ENCODE peak calls at places on chromosomes 13 and 19, in five cellular contexts. I is A549, F is esophagus muscularis mucosa, Y is thyroid gland, Q is breast epithelium. U is an unnamed sample. For H3K4me1, the result is how much of the 10 kb centered on the place peaks cover.

GRCh38 chr19:11059511-11060358 is 29.5 kb upstream of the LDLR start:
- DNase-seq in I (no peak), F (no peak), Y (no peak), Q (no peak), U (no peak)

GRCh38 chr19:48844472-48844871 is 8.2 kb upstream of the HSD17B14 start:
- DNase-seq in F (no peak), Q (no peak), Y (no peak), I (peak), U (no peak)

GRCh38 chr13:110984798-110985197 is 69.9 kb upstream of the ANKRD10 start:
- DNase-seq in Q (no peak), Y (no peak), F (no peak), I (no peak), U (no peak)

GRCh38 chr13:36758345-36758744 is 60.7 kb upstream of the RFXAP start:
- DNase-seq in I (no peak), Q (no peak), Y (no peak), F (no peak), U (peak)

GRCh38 chr19:53771133-53771532 is 53.0 kb downstream of the NLRP12 start:
- DNase-seq in I (no peak), Q (no peak), F (no peak), Y (no peak), U (no peak)

GRCh38 chr19:18340237-18340989 is at the start of gene PGPEP1:
- DNase-seq in Q (peak), Y (peak), I (peak), F (no peak), U (peak)

GRCh38 chr19:18271433-18271841 is 2.8 kb downstream of the IQCN start:
- DNase-seq in Q (no peak), Y (no peak), F (no peak), I (no peak), U (no peak)

GRCh38 chr13:28327761-28328607 is 166.9 kb downstream of the FLT1 start:
- DNase-seq in Q (no peak), F (no peak), Y (no peak), I (no peak), U (no peak)

GRCh38 chr19:5171711-5172110 is 168.9 kb downstream of the PTPRS start:
- DNase-seq in F (no peak), I (peak), Q (no peak), Y (no peak), U (no peak)

GRCh38 chr13:77779461-77780272 is 82.2 kb downstream of the SLAIN1 start:
- DNase-seq in Q (no peak), F (no peak), Y (peak), I (peak), U (peak)

GRCh38 chr13:48496796-48497195 is 36.1 kb downstream of the RCBTB2 start:
- DNase-seq in F (no peak), Y (no peak), I (no peak), Q (no peak), U (no peak)

GRCh38 chr13:101308247-101309013 is 107.9 kb downstream of the NALCN start:
- DNase-seq in Y (no peak), Q (no peak), F (no peak), I (no peak), U (no peak)

GRCh38 chr19:15195987-15196682 is 4.7 kb downstream of the NOTCH3 start:
- DNase-seq in F (no peak), Y (peak), Q (peak), I (no peak), U (peak)

GRCh38 chr13:70568571-70568970 is 460.3 kb upstream of the KLHL1 start:
- DNase-seq in Y (no peak), I (peak), Q (no peak), F (no peak), U (no peak)

GRCh38 chr13:76939215-76939614 is 9.1 kb upstream of the ACOD1 start:
- DNase-seq in I (no peak), Q (no peak), F (no peak), Y (no peak), U (no peak)

GRCh38 chr13:53032849-53033248 is 4.2 kb downstream of the OLFM4 start:
- DNase-seq in F (no peak), Q (no peak), Y (no peak), I (no peak), U (no peak)

GRCh38 chr13:60647547-60647946 is 250.5 kb downstream of the TDRD3 start:
- DNase-seq in I (no peak), Q (no peak), F (no peak), Y (no peak), U (no peak)

GRCh38 chr19:14347999-14348889 is 33.0 kb upstream of the ADGRE5 start:
- DNase-seq in I (peak), Q (peak), Y (peak), F (no peak), U (peak)

GRCh38 chr13:110560606-110561334 is 752 bp downstream of the RAB20 start:
- DNase-seq in F (no peak), Q (no peak), I (no peak), Y (peak), U (peak)

GRCh38 chr13:26867451-26868067 is 107.0 kb upstream of the GPR12 start:
- DNase-seq in Q (no peak), F (no peak), I (peak), Y (peak), U (no peak)

GRCh38 chr13:22312405-22312803 is 641.5 kb downstream of the FGF9 start:
- DNase-seq in Y (no peak), Q (no peak), I (no peak), F (no peak), U (no peak)

DNA sequence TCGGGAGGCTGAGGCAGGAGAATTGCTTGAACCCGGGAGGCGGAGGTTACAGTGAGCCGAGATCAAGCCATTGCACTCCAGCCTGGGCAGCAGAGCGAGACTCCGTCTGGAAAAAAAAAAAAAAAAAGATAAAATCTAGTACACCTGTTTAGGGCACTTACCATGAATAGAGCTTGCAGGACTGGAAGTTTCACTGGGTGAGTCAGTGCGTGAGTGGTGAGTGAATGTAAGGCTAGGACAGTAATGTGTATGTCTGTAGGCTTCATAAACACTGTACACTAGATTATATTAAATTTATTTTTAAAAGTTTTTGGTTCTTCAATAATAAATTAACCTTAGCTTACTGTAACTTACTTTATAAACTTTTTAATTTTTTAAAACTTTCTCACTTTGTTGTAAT is 22.9 kb downstream of the PPP5C start:
- DNase-seq in I (no peak), Y (no peak), F (no peak), Q (peak), U (no peak)
- H3K4me1 ChIP-seq in I (under half), Y (under half), F (under half), Q (under half), U (under half)

GRCh38 chr13:93108111-93108581 is 118.5 kb upstream of the GPC6 start:
- DNase-seq in F (no peak), I (no peak), Y (no peak), Q (no peak), U (no peak)
- TF ChIP-seq POLR2A in F (no peak), I (no peak), Y (no peak), Q (no peak), U (no peak)

GRCh38 chr19:38386968-38387549 is 775 bp downstream of the GGN start:
- DNase-seq in F (no peak), Q (no peak), I (no peak), Y (no peak), U (no peak)
- H3K4me1 ChIP-seq in F (under half), Q (under half), I (under half), Y (under half), U (under half)

DNA sequence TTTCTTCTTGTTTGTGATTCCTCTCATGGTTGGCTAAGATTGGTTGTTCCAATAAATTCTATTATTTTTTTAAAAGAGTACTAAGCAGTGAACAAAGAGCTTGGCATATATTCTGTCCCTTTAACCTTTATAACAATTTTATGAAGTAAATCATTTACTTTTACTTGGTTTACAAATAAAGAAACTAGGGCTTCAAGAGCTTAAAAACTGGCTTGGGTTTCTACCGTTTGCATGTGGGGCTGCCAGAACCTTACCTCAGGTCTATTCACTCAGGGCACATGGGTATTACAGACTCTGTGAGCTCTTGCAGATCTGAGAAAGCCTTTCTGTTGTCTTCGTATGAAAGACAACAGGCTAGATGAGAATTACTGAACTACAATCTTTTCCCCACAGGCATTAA is 13.3 kb downstream of the N4BP2L1 start:
- DNase-seq in Y (no peak), Q (no peak), I (no peak), F (no peak), U (no peak)
- TF ChIP-seq POLR2A in Y (no peak), Q (no peak), I (no peak), F (no peak), U (no peak)

GRCh38 chr19:31337007-31337914 is 12.0 kb downstream of the TSHZ3 start:
- DNase-seq in F (no peak), Q (no peak), I (no peak), Y (no peak), U (no peak)
- H3K4me1 ChIP-seq in F (half or more), Q (under half), I (under half), Y (under half), U (half or more)

GRCh38 chr19:19637523-19638251 is 5.8 kb downstream of the GMIP start:
- DNase-seq in F (no peak), I (no peak), Q (no peak), Y (peak), U (peak)
- TF ChIP-seq POLR2A in F (no peak), I (no peak), Q (no peak), Y (no peak), U (no peak)

GRCh38 chr13:109152941-109153340 is 523.5 kb downstream of the MYO16 start:
- DNase-seq in Q (no peak), Y (no peak), F (no peak), I (no peak), U (no peak)
- H3K4me1 ChIP-seq in Q (under half), Y (under half), F (half or more), I (half or more), U (under half)

GRCh38 chr19:42367929-42368328 is 22.2 kb downstream of the CNFN start:
- DNase-seq in Q (no peak), F (no peak), Y (no peak), I (no peak), U (no peak)
- TF ChIP-seq POLR2A in Q (no peak), F (no peak), Y (no peak), I (no peak), U (no peak)

DNA sequence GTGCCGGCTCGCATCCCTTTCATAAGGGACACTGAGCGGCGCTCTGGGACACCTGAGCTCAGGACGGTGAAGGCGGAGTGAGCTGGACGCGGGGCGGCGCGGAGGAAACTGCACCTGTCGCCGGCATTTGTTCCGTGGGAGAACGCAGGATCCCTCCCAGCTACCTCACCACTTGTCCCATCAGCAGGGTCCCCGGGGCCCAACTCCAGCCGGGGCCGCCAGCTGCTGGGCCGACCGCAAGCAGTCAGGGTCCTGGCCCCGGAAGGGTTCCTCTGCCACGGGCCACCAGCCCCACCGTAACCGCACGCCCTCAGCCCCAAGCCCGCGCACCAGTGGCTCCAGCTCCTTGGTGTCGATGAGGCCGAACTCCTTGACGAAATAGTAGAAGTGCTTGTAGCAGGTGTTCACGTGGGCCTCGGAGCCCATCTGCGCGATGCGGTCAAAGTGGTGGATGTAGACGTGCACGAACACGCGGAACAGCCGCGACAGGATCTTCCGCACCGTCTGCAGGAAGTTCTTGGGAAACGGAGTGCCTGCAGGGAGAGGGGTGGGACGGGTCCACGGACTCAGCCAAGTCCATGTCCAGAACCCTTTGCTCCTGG is 19.5 kb downstream of the MOB3A start:
- DNase-seq in Y (no peak), Q (no peak), F (no peak), I (no peak), U (no peak)
- H3K4me1 ChIP-seq in Y (under half), Q (under half), F (under half), I (under half), U (under half)

U was measured in stomach.